ENCODE peak calls at places on chromosome 7, in six cellular contexts. Z is heart right ventricle, P is psoas muscle, Q is WTC11, F is NB4, N is OCI-LY7. L is an unnamed sample.
A peak's percentile ranks its signal among the peaks of the same experiment; 100 is the strongest.

GRCh38 chr7:127600885-127601284 is 7.3 kb downstream of the FSCN3 start:
- DNase-seq in Z (no peak), P (no peak), Q (no peak), F (no peak), N (no peak), L (no peak)

GRCh38 chr7:117127585-117128168 is 174.4 kb downstream of the ST7 start:
- DNase-seq in Z (no peak), P (peak; percentile 18), Q (peak; percentile 15), F (peak; percentile 75), N (peak; percentile 54), L (peak; percentile 46)

GRCh38 chr7:112880786-112881418 is 90.7 kb upstream of the TMEM168 start:
- DNase-seq in Z (no peak), P (no peak), Q (no peak), F (no peak), N (no peak), L (no peak)

GRCh38 chr7:100418930-100419659 is 9.4 kb downstream of the ZCWPW1 start:
- DNase-seq in Z (no peak), P (no peak), Q (no peak), F (no peak), N (no peak), L (no peak)

GRCh38 chr7:131619336-131620305 is 63.2 kb upstream of the PODXL start:
- DNase-seq in Z (no peak), P (no peak), Q (no peak), F (peak; percentile 66), N (no peak), L (no peak)

GRCh38 chr7:151389768-151390593 is 19.9 kb downstream of the WDR86 start:
- DNase-seq in Z (no peak), P (no peak), Q (no peak), F (peak; percentile 61), N (no peak), L (no peak)

GRCh38 chr7:32222251-32222900 is 152.2 kb upstream of the PDE1C start:
- DNase-seq in Z (no peak), P (no peak), Q (no peak), F (no peak), N (no peak), L (no peak)

GRCh38 chr7:35035511-35035921 is 1.8 kb downstream of the DPY19L1 start:
- DNase-seq in Z (no peak), P (no peak), Q (no peak), F (peak; percentile 16), N (peak; percentile 54), L (no peak)

GRCh38 chr7:142300689-142301088 is 42.8 kb upstream of the PRSS58 start:
- DNase-seq in Z (no peak), P (no peak), Q (peak; percentile 87), F (peak; percentile 68), N (peak; percentile 52), L (peak; percentile 28)
- TF ChIP-seq CTCF in Z (no peak), P (no peak), Q (peak; percentile 83), F (peak; percentile 82), N (peak; percentile 81), L (peak; percentile 50)

DNA sequence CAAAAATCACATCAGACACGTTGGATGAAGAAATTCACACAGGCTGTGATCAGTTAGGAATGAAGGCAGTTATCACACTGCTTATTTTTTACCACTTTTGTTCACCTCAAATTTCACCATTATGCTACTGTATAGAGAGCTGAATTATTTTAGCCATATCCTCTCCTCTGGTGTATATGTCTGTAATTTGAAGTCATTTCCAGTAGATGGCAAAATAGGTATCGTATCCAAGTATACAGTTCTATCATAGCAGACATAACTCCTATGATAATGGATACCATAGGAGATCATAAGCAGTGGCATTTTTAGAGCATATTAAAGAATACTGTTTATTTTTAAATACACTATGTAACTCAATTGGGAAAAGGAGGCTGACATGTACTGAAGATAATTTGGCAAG is 909.7 kb downstream of the DNAJB9 start:
- DNase-seq in Z (no peak), P (no peak), Q (no peak), F (peak; percentile 9), N (no peak), L (no peak)
- TF ChIP-seq CTCF in Z (no peak), P (no peak), Q (no peak), F (no peak), N (peak; percentile 27), L (no peak)

GRCh38 chr7:149547126-149547525 is 49.5 kb upstream of the ZNF746 start:
- DNase-seq in Z (no peak), P (no peak), Q (no peak), F (no peak), N (peak; percentile 11), L (no peak)
- TF ChIP-seq CTCF in Z (no peak), P (no peak), Q (no peak), F (peak; percentile 16), N (peak; percentile 67), L (no peak)

DNA sequence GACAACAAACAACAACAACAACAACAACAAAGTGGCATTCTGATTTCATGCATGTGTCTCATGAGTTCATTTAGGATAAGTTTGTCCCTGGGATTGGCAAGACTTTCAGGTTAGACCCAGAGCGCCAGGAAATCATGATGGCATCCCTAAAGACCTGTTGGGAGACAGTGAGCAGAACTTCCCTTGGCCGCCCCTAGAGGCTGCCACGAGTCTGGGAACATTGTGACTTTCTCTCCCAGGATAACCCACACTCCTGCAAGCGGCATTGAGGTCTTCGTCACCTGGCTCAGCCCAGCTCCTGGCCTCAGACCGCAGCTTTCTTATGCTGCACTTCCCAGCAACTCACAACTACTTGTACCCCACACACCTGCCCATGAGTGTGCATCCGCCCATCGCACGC is 80.5 kb upstream of the RNF32 start:
- DNase-seq in Z (no peak), P (no peak), Q (peak; percentile 59), F (peak; percentile 23), N (no peak), L (peak; percentile 37)
- TF ChIP-seq CTCF in Z (no peak), P (no peak), Q (peak; percentile 52), F (peak; percentile 29), N (peak; percentile 47), L (peak; percentile 48)

GRCh38 chr7:142478479-142479220 is 220.8 kb upstream of the PRSS58 start:
- DNase-seq in Z (no peak), P (no peak), Q (peak; percentile 38), F (peak; percentile 76), N (peak; percentile 58), L (peak; percentile 31)

GRCh38 chr7:142483659-142484317 is 225.9 kb upstream of the PRSS58 start:
- DNase-seq in Z (no peak), P (no peak), Q (no peak), F (no peak), N (no peak), L (no peak)

GRCh38 chr7:142482899-142483658 is 225.2 kb upstream of the PRSS58 start:
- DNase-seq in Z (no peak), P (peak; percentile 32), Q (peak; percentile 79), F (peak; percentile 75), N (peak; percentile 65), L (peak; percentile 68)

GRCh38 chr7:142485617-142486226 is 227.9 kb upstream of the PRSS58 start:
- DNase-seq in Z (no peak), P (no peak), Q (peak; percentile 63), F (peak; percentile 55), N (no peak), L (peak; percentile 36)

GRCh38 chr7:142481548-142481947 is 223.7 kb upstream of the PRSS58 start:
- DNase-seq in Z (no peak), P (no peak), Q (no peak), F (peak; percentile 27), N (no peak), L (no peak)
- TF ChIP-seq CTCF in Z (no peak), P (peak; percentile 39), Q (no peak), F (peak; percentile 25), N (peak; percentile 38), L (no peak)

GRCh38 chr7:121102619-121103018 is 114.1 kb downstream of the CPED1 start:
- DNase-seq in Z (no peak), P (no peak), Q (no peak), F (no peak), N (no peak), L (no peak)

GRCh38 chr7:121101621-121102020 is 113.1 kb downstream of the CPED1 start:
- DNase-seq in Z (no peak), P (no peak), Q (no peak), F (no peak), N (no peak), L (no peak)

GRCh38 chr7:121101083-121101482 is 112.6 kb downstream of the CPED1 start:
- DNase-seq in Z (no peak), P (no peak), Q (no peak), F (no peak), N (no peak), L (no peak)

GRCh38 chr7:121097577-121097976 is 109.1 kb downstream of the CPED1 start:
- DNase-seq in Z (no peak), P (no peak), Q (no peak), F (no peak), N (no peak), L (no peak)

GRCh38 chr7:121099572-121099971 is 111.1 kb downstream of the CPED1 start:
- DNase-seq in Z (no peak), P (no peak), Q (no peak), F (no peak), N (peak; percentile 5), L (no peak)
- TF ChIP-seq CTCF in Z (no peak), P (no peak), Q (no peak), F (peak; percentile 8), N (peak; percentile 22), L (peak; percentile 30)

GRCh38 chr7:38211486-38211885 is 33.4 kb downstream of the STARD3NL start:
- DNase-seq in Z (no peak), P (no peak), Q (no peak), F (no peak), N (no peak), L (no peak)

GRCh38 chr7:38211940-38212339 is 33.9 kb downstream of the STARD3NL start:
- DNase-seq in Z (no peak), P (peak; percentile 25), Q (no peak), F (no peak), N (no peak), L (no peak)

GRCh38 chr7:38206071-38206470 is 28.0 kb downstream of the STARD3NL start:
- DNase-seq in Z (no peak), P (no peak), Q (no peak), F (no peak), N (no peak), L (no peak)

DNA sequence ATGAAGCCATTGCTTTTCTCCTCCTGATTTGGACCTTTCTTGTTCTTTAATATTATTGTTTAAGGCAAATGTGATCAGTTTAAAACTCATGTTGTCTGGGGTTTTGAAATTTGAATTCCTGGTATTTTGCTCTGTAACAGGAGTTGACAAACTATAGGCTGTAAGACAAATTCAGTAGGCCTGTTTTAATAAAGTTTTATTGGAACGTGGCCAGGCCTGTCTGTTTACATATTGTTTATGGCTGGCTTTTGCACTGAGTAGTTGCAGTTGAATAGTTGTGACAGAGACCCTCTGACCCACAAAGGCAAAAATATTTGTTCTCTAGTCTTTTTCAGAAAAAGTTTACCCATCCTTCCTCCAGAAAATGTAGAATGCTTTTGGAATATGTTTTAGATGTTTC is 29.8 kb downstream of the STARD3NL start:
- DNase-seq in Z (no peak), P (no peak), Q (no peak), F (no peak), N (no peak), L (no peak)
- TF ChIP-seq CTCF in Z (no peak), P (no peak), Q (no peak), F (no peak), N (no peak), L (no peak)

GRCh38 chr7:27921081-27921836 is 181.3 kb downstream of the TAX1BP1 start:
- DNase-seq in Z (no peak), P (no peak), Q (no peak), F (peak; percentile 89), N (peak; percentile 84), L (peak; percentile 56)
- TF ChIP-seq CTCF in Z (peak; percentile 49), P (peak; percentile 60), Q (no peak), F (peak; percentile 64), N (peak; percentile 93), L (peak; percentile 38)